ENCODE peak calls at places on chromosomes 7 and 10, in four cellular contexts. S is SW480, Q is endothelial cell, A is SHP77. D is an unnamed sample.

GRCh38 chr10:101367569-101368453 is 13.8 kb downstream of the BTRC start:
- DNase-seq in S (peak; percentile 92), Q (no peak), A (no peak), D (peak; percentile 61)

GRCh38 chr7:102306916-102307677 is 20.4 kb downstream of the SH2B2 start:
- DNase-seq in S (peak; percentile 78), Q (no peak), A (no peak), D (peak; percentile 62)

GRCh38 chr7:155303897-155304296 is 6.2 kb downstream of the INSIG1 start:
- DNase-seq in S (no peak), Q (no peak), A (no peak), D (no peak)

GRCh38 chr10:63633677-63634487 is 112.7 kb downstream of the REEP3 start:
- DNase-seq in S (peak; percentile 51), Q (no peak), A (peak; percentile 36), D (peak; percentile 48)

GRCh38 chr10:71266147-71266917 is 52.7 kb upstream of the SLC29A3 start:
- DNase-seq in S (peak; percentile 86), Q (no peak), A (no peak), D (no peak)

GRCh38 chr10:5434017-5434753 is 21.8 kb downstream of the NET1 start:
- DNase-seq in S (peak; percentile 47), Q (no peak), A (peak; percentile 17), D (peak; percentile 81)

GRCh38 chr7:55132890-55133551 is 114.2 kb downstream of the EGFR start:
- DNase-seq in S (peak; percentile 96), Q (no peak), A (no peak), D (peak; percentile 94)

GRCh38 chr10:43036581-43037428 is 40.1 kb upstream of the RET start:
- DNase-seq in S (no peak), Q (no peak), A (no peak), D (no peak)

GRCh38 chr10:74419491-74420466 is 268.8 kb downstream of the ADK start:
- DNase-seq in S (no peak), Q (peak; percentile 18), A (peak; percentile 3), D (peak; percentile 15)

GRCh38 chr7:21099432-21099831 is 312.7 kb upstream of the SP8 start:
- DNase-seq in S (no peak), Q (no peak), A (no peak), D (no peak)

GRCh38 chr7:22728416-22729029 is 1.5 kb downstream of the IL6 start:
- DNase-seq in S (peak; percentile 77), Q (peak; percentile 15), A (no peak), D (peak; percentile 78)

GRCh38 chr10:102650655-102651454 is 6.6 kb downstream of the TRIM8 start:
- DNase-seq in S (no peak), Q (no peak), A (no peak), D (no peak)

GRCh38 chr10:102827597-102827975 is 9.6 kb downstream of the CYP17A1 start:
- DNase-seq in S (no peak), Q (no peak), A (no peak), D (no peak)

GRCh38 chr10:79274279-79275104 is 72.8 kb upstream of the PPIF start:
- DNase-seq in S (peak; percentile 49), Q (no peak), A (no peak), D (peak; percentile 35)

GRCh38 chr10:90451283-90451682 is 406.6 kb downstream of the HTR7 start:
- DNase-seq in S (no peak), Q (no peak), A (no peak), D (no peak)

GRCh38 chr10:89086801-89087513 is 96.4 kb downstream of the FAS start:
- DNase-seq in S (peak; percentile 41), Q (no peak), A (no peak), D (no peak)

GRCh38 chr10:49579621-49580020 is 30.5 kb upstream of the SLC18A3 start:
- DNase-seq in S (no peak), Q (no peak), A (no peak), D (no peak)

GRCh38 chr7:84271550-84271949 is 77.0 kb upstream of the SEMA3A start:
- DNase-seq in S (no peak), Q (no peak), A (no peak), D (peak; percentile 65)

GRCh38 chr7:77796960-77797359 is 1.3 kb downstream of the TMEM60 start:
- DNase-seq in S (no peak), Q (no peak), A (no peak), D (no peak)

GRCh38 chr10:122637371-122637770 is 62.3 kb downstream of the C10orf120 start:
- DNase-seq in S (no peak), Q (no peak), A (no peak), D (peak; percentile 39)

GRCh38 chr7:128906766-128907559 is 3.5 kb downstream of the KCP start:
- DNase-seq in S (no peak), Q (no peak), A (no peak), D (no peak)

GRCh38 chr7:94578615-94579014 is 69.0 kb downstream of the CASD1 start:
- DNase-seq in S (no peak), Q (no peak), A (no peak), D (no peak)

GRCh38 chr10:28201666-28202400 is 101.0 kb downstream of the MPP7 start:
- DNase-seq in S (no peak), Q (no peak), A (no peak), D (no peak)

GRCh38 chr10:29634105-29634504 is 666 bp downstream of the SVIL start:
- DNase-seq in S (no peak), Q (no peak), A (no peak), D (no peak)

GRCh38 chr7:37337522-37337921 is 111.1 kb downstream of the ELMO1 start:
- DNase-seq in S (no peak), Q (no peak), A (no peak), D (no peak)

GRCh38 chr7:83677180-83677866 is 28.4 kb upstream of the SEMA3E start:
- DNase-seq in S (peak; percentile 92), Q (no peak), A (peak; percentile 30), D (peak; percentile 83)

GRCh38 chr10:11336703-11337102 is 274.7 kb downstream of the USP6NL start:
- DNase-seq in S (no peak), Q (no peak), A (no peak), D (no peak)

GRCh38 chr7:115724400-115725056 is 306.0 kb downstream of the TFEC start:
- DNase-seq in S (peak; percentile 36), Q (no peak), A (peak; percentile 82), D (peak; percentile 58)

GRCh38 chr10:50605280-50606270 is 18.2 kb downstream of the SGMS1 start:
- DNase-seq in S (peak; percentile 30), Q (no peak), A (no peak), D (peak; percentile 59)

GRCh38 chr10:111996103-111996502 is 187.5 kb downstream of the GPAM start:
- DNase-seq in S (no peak), Q (no peak), A (no peak), D (no peak)

GRCh38 chr7:53302511-53303246 is 267.2 kb downstream of the POM121L12 start:
- DNase-seq in S (no peak), Q (no peak), A (no peak), D (no peak)

D was measured in cardiac muscle cell.